ENCODE peak calls at places on chromosome 1, in six cellular contexts. One of them, this sample, is unnamed.

GRCh38 chr1:229248821-229249817 is 21.8 kb upstream of the RAB4A start:
- DNase-seq in cardiac muscle cell: no peak
- DNase-seq in lung: no peak
- DNase-seq in HepG2: no peak
- DNase-seq in psoas muscle: no peak
- DNase-seq in H9: no peak
- DNase-seq in this sample: no peak

GRCh38 chr1:25026757-25027450 is 96.8 kb upstream of the RUNX3 start:
- DNase-seq in cardiac muscle cell: no peak
- DNase-seq in lung: no peak
- DNase-seq in HepG2: no peak
- DNase-seq in psoas muscle: no peak
- DNase-seq in H9: peak; percentile 38
- DNase-seq in this sample: no peak

GRCh38 chr1:64686828-64687724 is 57.8 kb upstream of the RAVER2 start:
- DNase-seq in cardiac muscle cell: peak; percentile 73
- DNase-seq in lung: no peak
- DNase-seq in HepG2: peak; percentile 37
- DNase-seq in psoas muscle: no peak
- DNase-seq in H9: no peak
- DNase-seq in this sample: no peak

GRCh38 chr1:3478187-3478586 is 23.7 kb downstream of the ARHGEF16 start:
- DNase-seq in cardiac muscle cell: no peak
- DNase-seq in lung: no peak
- DNase-seq in HepG2: no peak
- DNase-seq in psoas muscle: no peak
- DNase-seq in H9: no peak
- DNase-seq in this sample: no peak

GRCh38 chr1:40638097-40639036 is 27.1 kb downstream of the RIMS3 start:
- DNase-seq in cardiac muscle cell: no peak
- DNase-seq in lung: no peak
- DNase-seq in HepG2: no peak
- DNase-seq in psoas muscle: no peak
- DNase-seq in H9: no peak
- DNase-seq in this sample: no peak

GRCh38 chr1:95117207-95118018 is at the start of gene TLCD4:
- DNase-seq in cardiac muscle cell: peak; percentile 49
- DNase-seq in lung: peak; percentile 39
- DNase-seq in HepG2: peak; percentile 25
- DNase-seq in psoas muscle: peak; percentile 70
- DNase-seq in H9: peak; percentile 79
- DNase-seq in this sample: no peak

GRCh38 chr1:189027509-189027908 is 1450.2 kb downstream of the BRINP3 start:
- DNase-seq in cardiac muscle cell: no peak
- DNase-seq in lung: no peak
- DNase-seq in HepG2: no peak
- DNase-seq in psoas muscle: no peak
- DNase-seq in H9: no peak
- DNase-seq in this sample: no peak

GRCh38 chr1:25563330-25564215 is 20.2 kb downstream of the LDLRAP1 start:
- DNase-seq in cardiac muscle cell: no peak
- DNase-seq in lung: no peak
- DNase-seq in HepG2: no peak
- DNase-seq in psoas muscle: no peak
- DNase-seq in H9: no peak
- DNase-seq in this sample: no peak

DNA sequence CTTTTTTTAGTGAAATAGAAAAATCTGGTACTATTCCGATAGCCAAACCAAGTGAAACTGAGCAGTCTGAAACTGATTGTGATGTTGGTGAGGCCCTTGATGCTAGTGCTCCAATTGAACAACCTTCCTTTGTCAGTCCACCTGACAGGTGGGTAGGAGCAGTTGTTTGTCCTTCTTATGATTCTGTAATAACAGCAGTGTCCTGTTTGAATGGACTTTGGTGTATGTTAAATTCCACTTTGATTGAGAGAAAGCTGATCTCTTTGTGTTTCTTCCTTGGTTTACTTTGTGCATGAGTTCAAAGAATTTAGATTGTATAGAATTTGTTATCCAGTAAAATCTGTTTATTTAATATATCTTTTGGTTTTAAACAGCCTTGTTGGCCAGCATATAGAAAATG is 24.3 kb downstream of the SUCO start:
- DNase-seq in cardiac muscle cell: no peak
- DNase-seq in lung: no peak
- DNase-seq in HepG2: peak; percentile 81
- DNase-seq in psoas muscle: no peak
- DNase-seq in H9: no peak
- DNase-seq in this sample: no peak
- H3K27me3 ChIP-seq in cardiac muscle cell: no peaks in the 10 kb centered on the region
- H3K27me3 ChIP-seq in lung: no peaks in the 10 kb centered on the region
- H3K27me3 ChIP-seq in HepG2: no peaks in the 10 kb centered on the region
- H3K27me3 ChIP-seq in psoas muscle: no peaks in the 10 kb centered on the region
- H3K27me3 ChIP-seq in H9: no peaks in the 10 kb centered on the region
- H3K27me3 ChIP-seq in this sample: no peaks in the 10 kb centered on the region

GRCh38 chr1:10762153-10762523 is 34.3 kb downstream of the CASZ1 start:
- DNase-seq in cardiac muscle cell: no peak
- DNase-seq in lung: no peak
- DNase-seq in HepG2: no peak
- DNase-seq in psoas muscle: no peak
- DNase-seq in H9: no peak
- DNase-seq in this sample: no peak
- H3K27ac ChIP-seq in cardiac muscle cell: no peak overlapping the region
- H3K27ac ChIP-seq in lung: peak overlapping the region; percentile 47
- H3K27ac ChIP-seq in HepG2: no peak overlapping the region
- H3K27ac ChIP-seq in psoas muscle: peak overlapping the region; percentile 60
- H3K27ac ChIP-seq in H9: no peak overlapping the region
- H3K27ac ChIP-seq in this sample: peak overlapping the region; percentile 59

GRCh38 chr1:107430540-107431228 is 289.8 kb downstream of the NTNG1 start:
- DNase-seq in cardiac muscle cell: peak; percentile 54
- DNase-seq in lung: peak; percentile 30
- DNase-seq in HepG2: peak; percentile 67
- DNase-seq in psoas muscle: no peak
- DNase-seq in H9: no peak
- DNase-seq in this sample: no peak
- TF ChIP-seq CTCF in cardiac muscle cell: peak; percentile 66
- TF ChIP-seq CTCF in lung: no peak
- TF ChIP-seq CTCF in HepG2: peak; percentile 92
- TF ChIP-seq CTCF in psoas muscle: peak; percentile 67
- TF ChIP-seq CTCF in H9: peak; percentile 83
- TF ChIP-seq CTCF in this sample: peak; percentile 55

GRCh38 chr1:100178092-100178491 is at the start of gene LRRC39:
- DNase-seq in cardiac muscle cell: no peak
- DNase-seq in lung: no peak
- DNase-seq in HepG2: no peak
- DNase-seq in psoas muscle: no peak
- DNase-seq in H9: no peak
- DNase-seq in this sample: no peak

GRCh38 chr1:100183370-100183769 is 5.3 kb upstream of the LRRC39 start:
- DNase-seq in cardiac muscle cell: no peak
- DNase-seq in lung: no peak
- DNase-seq in HepG2: no peak
- DNase-seq in psoas muscle: no peak
- DNase-seq in H9: no peak
- DNase-seq in this sample: no peak

GRCh38 chr1:100177295-100178042 is 587 bp downstream of the LRRC39 start:
- DNase-seq in cardiac muscle cell: no peak
- DNase-seq in lung: no peak
- DNase-seq in HepG2: no peak
- DNase-seq in psoas muscle: no peak
- DNase-seq in H9: no peak
- DNase-seq in this sample: no peak
- H3K27me3 ChIP-seq in cardiac muscle cell: no peaks in the 10 kb centered on the region
- H3K27me3 ChIP-seq in lung: no peaks in the 10 kb centered on the region
- H3K27me3 ChIP-seq in HepG2: no peaks in the 10 kb centered on the region
- H3K27me3 ChIP-seq in psoas muscle: no peaks in the 10 kb centered on the region
- H3K27me3 ChIP-seq in H9: no peaks in the 10 kb centered on the region
- H3K27me3 ChIP-seq in this sample: no peaks in the 10 kb centered on the region

This sample was measured in esophagus muscularis mucosa.